ENCODE peak calls at places on chromosomes 16 and 17, in seven cellular contexts. One of them, this sample, is unnamed.

GRCh38 chr17:49975531-49975930 is 6.5 kb downstream of the DLX4 start:
- DNase-seq in iPS-NIHi11: no peak
- DNase-seq in GM04504: no peak
- DNase-seq in stimulated activated CD8-positive, alpha-beta memory T cell treated with anti-CD3 and anti-CD28 coated beads, Interleukin-4, amount 100 ng/mL, for 1 hour: no peak
- DNase-seq in NCI-H2081 treated with DMSO at 0.1 percent for 48 hours: no peak
- DNase-seq in central memory CD8-positive, alpha-beta T cell: no peak
- DNase-seq in AG08395: no peak
- DNase-seq in this sample: no peak

GRCh38 chr17:12277827-12278226 is 257.1 kb downstream of the MAP2K4 start:
- DNase-seq in iPS-NIHi11: no peak
- DNase-seq in GM04504: no peak
- DNase-seq in stimulated activated CD8-positive, alpha-beta memory T cell treated with anti-CD3 and anti-CD28 coated beads, Interleukin-4, amount 100 ng/mL, for 1 hour: no peak
- DNase-seq in NCI-H2081 treated with DMSO at 0.1 percent for 48 hours: no peak
- DNase-seq in central memory CD8-positive, alpha-beta T cell: no peak
- DNase-seq in AG08395: no peak
- DNase-seq in this sample: no peak

GRCh38 chr16:69364088-69364487 is 12.5 kb upstream of the TMED6 start:
- DNase-seq in iPS-NIHi11: no peak
- DNase-seq in GM04504: no peak
- DNase-seq in stimulated activated CD8-positive, alpha-beta memory T cell treated with anti-CD3 and anti-CD28 coated beads, Interleukin-4, amount 100 ng/mL, for 1 hour: no peak
- DNase-seq in NCI-H2081 treated with DMSO at 0.1 percent for 48 hours: no peak
- DNase-seq in central memory CD8-positive, alpha-beta T cell: no peak
- DNase-seq in AG08395: no peak
- DNase-seq in this sample: no peak

GRCh38 chr16:2964416-2965223 is 545 bp downstream of the KREMEN2 start:
- DNase-seq in iPS-NIHi11: peak
- DNase-seq in GM04504: no peak
- DNase-seq in stimulated activated CD8-positive, alpha-beta memory T cell treated with anti-CD3 and anti-CD28 coated beads, Interleukin-4, amount 100 ng/mL, for 1 hour: no peak
- DNase-seq in NCI-H2081 treated with DMSO at 0.1 percent for 48 hours: no peak
- DNase-seq in central memory CD8-positive, alpha-beta T cell: no peak
- DNase-seq in AG08395: no peak
- DNase-seq in this sample: no peak

GRCh38 chr17:12485361-12485911 is 180.3 kb upstream of the MYOCD start:
- DNase-seq in iPS-NIHi11: no peak
- DNase-seq in GM04504: no peak
- DNase-seq in stimulated activated CD8-positive, alpha-beta memory T cell treated with anti-CD3 and anti-CD28 coated beads, Interleukin-4, amount 100 ng/mL, for 1 hour: no peak
- DNase-seq in NCI-H2081 treated with DMSO at 0.1 percent for 48 hours: no peak
- DNase-seq in central memory CD8-positive, alpha-beta T cell: no peak
- DNase-seq in AG08395: no peak
- DNase-seq in this sample: no peak

GRCh38 chr16:4788489-4788889 is 344 bp upstream of the SEPTIN12 start:
- DNase-seq in iPS-NIHi11: no peak
- DNase-seq in GM04504: no peak
- DNase-seq in stimulated activated CD8-positive, alpha-beta memory T cell treated with anti-CD3 and anti-CD28 coated beads, Interleukin-4, amount 100 ng/mL, for 1 hour: no peak
- DNase-seq in NCI-H2081 treated with DMSO at 0.1 percent for 48 hours: no peak
- DNase-seq in central memory CD8-positive, alpha-beta T cell: no peak
- DNase-seq in AG08395: no peak
- DNase-seq in this sample: no peak

GRCh38 chr16:68382296-68382718 is 66.0 kb downstream of the SMPD3 start:
- DNase-seq in iPS-NIHi11: peak
- DNase-seq in GM04504: no peak
- DNase-seq in stimulated activated CD8-positive, alpha-beta memory T cell treated with anti-CD3 and anti-CD28 coated beads, Interleukin-4, amount 100 ng/mL, for 1 hour: no peak
- DNase-seq in NCI-H2081 treated with DMSO at 0.1 percent for 48 hours: no peak
- DNase-seq in central memory CD8-positive, alpha-beta T cell: no peak
- DNase-seq in AG08395: no peak
- DNase-seq in this sample: no peak

GRCh38 chr17:74282587-74283370 is 8.7 kb downstream of the DNAI2 start:
- DNase-seq in iPS-NIHi11: no peak
- DNase-seq in GM04504: no peak
- DNase-seq in stimulated activated CD8-positive, alpha-beta memory T cell treated with anti-CD3 and anti-CD28 coated beads, Interleukin-4, amount 100 ng/mL, for 1 hour: no peak
- DNase-seq in NCI-H2081 treated with DMSO at 0.1 percent for 48 hours: no peak
- DNase-seq in central memory CD8-positive, alpha-beta T cell: peak
- DNase-seq in AG08395: no peak
- DNase-seq in this sample: no peak

GRCh38 chr17:28937044-28937729 is 14.1 kb downstream of the PHF12 start:
- DNase-seq in iPS-NIHi11: no peak
- DNase-seq in GM04504: no peak
- DNase-seq in stimulated activated CD8-positive, alpha-beta memory T cell treated with anti-CD3 and anti-CD28 coated beads, Interleukin-4, amount 100 ng/mL, for 1 hour: no peak
- DNase-seq in NCI-H2081 treated with DMSO at 0.1 percent for 48 hours: no peak
- DNase-seq in central memory CD8-positive, alpha-beta T cell: no peak
- DNase-seq in AG08395: peak
- DNase-seq in this sample: no peak

GRCh38 chr17:1577186-1577585 is 14.6 kb upstream of the PITPNA start:
- DNase-seq in iPS-NIHi11: peak
- DNase-seq in GM04504: peak
- DNase-seq in stimulated activated CD8-positive, alpha-beta memory T cell treated with anti-CD3 and anti-CD28 coated beads, Interleukin-4, amount 100 ng/mL, for 1 hour: no peak
- DNase-seq in NCI-H2081 treated with DMSO at 0.1 percent for 48 hours: no peak
- DNase-seq in central memory CD8-positive, alpha-beta T cell: no peak
- DNase-seq in AG08395: peak
- DNase-seq in this sample: peak

GRCh38 chr17:35540589-35541404 is 3.3 kb upstream of the SLFN12L start:
- DNase-seq in iPS-NIHi11: no peak
- DNase-seq in GM04504: no peak
- DNase-seq in stimulated activated CD8-positive, alpha-beta memory T cell treated with anti-CD3 and anti-CD28 coated beads, Interleukin-4, amount 100 ng/mL, for 1 hour: no peak
- DNase-seq in NCI-H2081 treated with DMSO at 0.1 percent for 48 hours: no peak
- DNase-seq in central memory CD8-positive, alpha-beta T cell: no peak
- DNase-seq in AG08395: peak
- DNase-seq in this sample: peak

GRCh38 chr16:56549744-56550385 is 15.0 kb upstream of the MT4 start:
- DNase-seq in iPS-NIHi11: no peak
- DNase-seq in GM04504: no peak
- DNase-seq in stimulated activated CD8-positive, alpha-beta memory T cell treated with anti-CD3 and anti-CD28 coated beads, Interleukin-4, amount 100 ng/mL, for 1 hour: no peak
- DNase-seq in NCI-H2081 treated with DMSO at 0.1 percent for 48 hours: no peak
- DNase-seq in central memory CD8-positive, alpha-beta T cell: no peak
- DNase-seq in AG08395: no peak
- DNase-seq in this sample: no peak

GRCh38 chr17:73787036-73787720 is 142.9 kb upstream of the SDK2 start:
- DNase-seq in iPS-NIHi11: no peak
- DNase-seq in GM04504: no peak
- DNase-seq in stimulated activated CD8-positive, alpha-beta memory T cell treated with anti-CD3 and anti-CD28 coated beads, Interleukin-4, amount 100 ng/mL, for 1 hour: no peak
- DNase-seq in NCI-H2081 treated with DMSO at 0.1 percent for 48 hours: no peak
- DNase-seq in central memory CD8-positive, alpha-beta T cell: no peak
- DNase-seq in AG08395: no peak
- DNase-seq in this sample: no peak

GRCh38 chr17:1724869-1725641 is 551 bp downstream of the WDR81 start:
- DNase-seq in iPS-NIHi11: peak
- DNase-seq in GM04504: no peak
- DNase-seq in stimulated activated CD8-positive, alpha-beta memory T cell treated with anti-CD3 and anti-CD28 coated beads, Interleukin-4, amount 100 ng/mL, for 1 hour: no peak
- DNase-seq in NCI-H2081 treated with DMSO at 0.1 percent for 48 hours: no peak
- DNase-seq in central memory CD8-positive, alpha-beta T cell: no peak
- DNase-seq in AG08395: no peak
- DNase-seq in this sample: no peak

GRCh38 chr16:5738586-5738985 is 641.0 kb upstream of the EEF2KMT start:
- DNase-seq in iPS-NIHi11: no peak
- DNase-seq in GM04504: no peak
- DNase-seq in stimulated activated CD8-positive, alpha-beta memory T cell treated with anti-CD3 and anti-CD28 coated beads, Interleukin-4, amount 100 ng/mL, for 1 hour: no peak
- DNase-seq in NCI-H2081 treated with DMSO at 0.1 percent for 48 hours: no peak
- DNase-seq in central memory CD8-positive, alpha-beta T cell: no peak
- DNase-seq in AG08395: no peak
- DNase-seq in this sample: no peak

GRCh38 chr16:60203525-60204124 is 1469.5 kb upstream of the GOT2 start:
- DNase-seq in iPS-NIHi11: no peak
- DNase-seq in GM04504: no peak
- DNase-seq in stimulated activated CD8-positive, alpha-beta memory T cell treated with anti-CD3 and anti-CD28 coated beads, Interleukin-4, amount 100 ng/mL, for 1 hour: no peak
- DNase-seq in NCI-H2081 treated with DMSO at 0.1 percent for 48 hours: no peak
- DNase-seq in central memory CD8-positive, alpha-beta T cell: no peak
- DNase-seq in AG08395: peak
- DNase-seq in this sample: no peak

GRCh38 chr17:82602487-82602886 is 45.8 kb downstream of the WDR45B start:
- DNase-seq in iPS-NIHi11: no peak
- DNase-seq in GM04504: no peak
- DNase-seq in stimulated activated CD8-positive, alpha-beta memory T cell treated with anti-CD3 and anti-CD28 coated beads, Interleukin-4, amount 100 ng/mL, for 1 hour: no peak
- DNase-seq in NCI-H2081 treated with DMSO at 0.1 percent for 48 hours: no peak
- DNase-seq in central memory CD8-positive, alpha-beta T cell: no peak
- DNase-seq in AG08395: no peak
- DNase-seq in this sample: no peak

GRCh38 chr16:2015117-2015946 is 4.3 kb upstream of the NPW start:
- DNase-seq in iPS-NIHi11: no peak
- DNase-seq in GM04504: no peak
- DNase-seq in stimulated activated CD8-positive, alpha-beta memory T cell treated with anti-CD3 and anti-CD28 coated beads, Interleukin-4, amount 100 ng/mL, for 1 hour: no peak
- DNase-seq in NCI-H2081 treated with DMSO at 0.1 percent for 48 hours: no peak
- DNase-seq in central memory CD8-positive, alpha-beta T cell: no peak
- DNase-seq in AG08395: no peak
- DNase-seq in this sample: no peak

GRCh38 chr17:53176629-53177028 is 646.1 kb upstream of the KIF2B start:
- DNase-seq in iPS-NIHi11: no peak
- DNase-seq in GM04504: no peak
- DNase-seq in stimulated activated CD8-positive, alpha-beta memory T cell treated with anti-CD3 and anti-CD28 coated beads, Interleukin-4, amount 100 ng/mL, for 1 hour: no peak
- DNase-seq in NCI-H2081 treated with DMSO at 0.1 percent for 48 hours: no peak
- DNase-seq in central memory CD8-positive, alpha-beta T cell: no peak
- DNase-seq in AG08395: no peak
- DNase-seq in this sample: no peak

GRCh38 chr16:55494994-55495421 is 13.9 kb upstream of the LPCAT2 start:
- DNase-seq in iPS-NIHi11: peak
- DNase-seq in GM04504: peak
- DNase-seq in stimulated activated CD8-positive, alpha-beta memory T cell treated with anti-CD3 and anti-CD28 coated beads, Interleukin-4, amount 100 ng/mL, for 1 hour: no peak
- DNase-seq in NCI-H2081 treated with DMSO at 0.1 percent for 48 hours: no peak
- DNase-seq in central memory CD8-positive, alpha-beta T cell: no peak
- DNase-seq in AG08395: peak
- DNase-seq in this sample: peak

GRCh38 chr17:11503292-11503691 is 95.0 kb upstream of the DNAH9 start:
- DNase-seq in iPS-NIHi11: peak
- DNase-seq in GM04504: no peak
- DNase-seq in stimulated activated CD8-positive, alpha-beta memory T cell treated with anti-CD3 and anti-CD28 coated beads, Interleukin-4, amount 100 ng/mL, for 1 hour: no peak
- DNase-seq in NCI-H2081 treated with DMSO at 0.1 percent for 48 hours: no peak
- DNase-seq in central memory CD8-positive, alpha-beta T cell: no peak
- DNase-seq in AG08395: no peak
- DNase-seq in this sample: no peak

GRCh38 chr16:57318240-57318970 is 33.9 kb upstream of the PLLP start:
- DNase-seq in iPS-NIHi11: peak
- DNase-seq in GM04504: no peak
- DNase-seq in stimulated activated CD8-positive, alpha-beta memory T cell treated with anti-CD3 and anti-CD28 coated beads, Interleukin-4, amount 100 ng/mL, for 1 hour: no peak
- DNase-seq in NCI-H2081 treated with DMSO at 0.1 percent for 48 hours: no peak
- DNase-seq in central memory CD8-positive, alpha-beta T cell: no peak
- DNase-seq in AG08395: peak
- DNase-seq in this sample: no peak